ENCODE peak calls at places on chromosomes 13 and 19, in four cellular contexts. S is HEK293T, M is K562, V is HepG2. R is an unnamed sample.

GRCh38 chr19:32316034-32316433 is 29.4 kb upstream of the ZNF507 start:
- DNase-seq in V (no peak), S (no peak), M (no peak), R (no peak)

GRCh38 chr13:26230703-26231102 is 8.6 kb upstream of the RNF6 start:
- DNase-seq in V (no peak), M (no peak), S (no peak), R (no peak)

GRCh38 chr19:29098863-29099481 is 114.0 kb downstream of the UQCRFS1 start:
- DNase-seq in S (no peak), M (no peak), V (no peak), R (no peak)

GRCh38 chr19:15110418-15110815 is 3.2 kb downstream of the SYDE1 start:
- DNase-seq in S (no peak), V (no peak), M (no peak), R (no peak)

GRCh38 chr19:13888281-13888680 is 11.3 kb downstream of the NANOS3 start:
- DNase-seq in M (no peak), V (no peak), S (no peak), R (no peak)

GRCh38 chr13:24497742-24498141 is 14.8 kb downstream of the PARP4 start:
- DNase-seq in S (no peak), M (no peak), V (peak; percentile 10), R (no peak)

GRCh38 chr19:14502334-14503092 is 6.6 kb upstream of the GIPC1 start:
- DNase-seq in V (peak; percentile 70), S (no peak), M (no peak), R (no peak)

GRCh38 chr19:18089726-18090125 is 3.0 kb upstream of the IL12RB1 start:
- DNase-seq in S (no peak), V (no peak), M (no peak), R (no peak)

GRCh38 chr13:47455581-47455980 is 545.5 kb downstream of the SUCLA2 start:
- DNase-seq in S (no peak), M (no peak), V (no peak), R (no peak)

GRCh38 chr19:35044317-35045117 is 3.0 kb downstream of the HPN start:
- DNase-seq in S (peak; percentile 83), V (peak; percentile 28), M (peak; percentile 74), R (no peak)

GRCh38 chr13:59666504-59666903 is 497.2 kb downstream of the DIAPH3 start:
- DNase-seq in M (no peak), V (no peak), S (no peak), R (no peak)

GRCh38 chr19:18098891-18099622 is 1.5 kb downstream of the MAST3 start:
- DNase-seq in S (no peak), V (no peak), M (peak; percentile 72), R (peak; percentile 84)

GRCh38 chr13:97262058-97262457 is 39.9 kb downstream of the MBNL2 start:
- DNase-seq in M (no peak), S (no peak), V (no peak), R (no peak)

GRCh38 chr19:8145969-8146368 is 3.4 kb downstream of the FBN3 start:
- DNase-seq in V (no peak), M (peak; percentile 42), S (no peak), R (no peak)

GRCh38 chr19:18232540-18233223 is 6.4 kb upstream of the PDE4C start:
- DNase-seq in M (peak; percentile 79), S (peak; percentile 64), V (no peak), R (no peak)

GRCh38 chr19:8600064-8600463 is 10.5 kb downstream of the ADAMTS10 start:
- DNase-seq in V (no peak), S (no peak), M (no peak), R (no peak)

GRCh38 chr13:95641961-95642621 is 2.4 kb downstream of the DZIP1 start:
- DNase-seq in V (peak; percentile 44), M (no peak), S (no peak), R (no peak)

GRCh38 chr13:78881746-78882145 is 222.8 kb upstream of the OBI1 start:
- DNase-seq in S (peak; percentile 61), V (no peak), M (no peak), R (no peak)

GRCh38 chr19:45542234-45542668 is 35.0 kb downstream of the VASP start:
- DNase-seq in V (peak; percentile 63), M (no peak), S (no peak), R (no peak)

GRCh38 chr19:30131246-30131645 is 189.2 kb downstream of the URI1 start:
- DNase-seq in V (no peak), M (no peak), S (no peak), R (no peak)

GRCh38 chr19:19751846-19752245 is 18.9 kb upstream of the ZNF14 start:
- DNase-seq in M (no peak), V (no peak), S (no peak), R (no peak)

GRCh38 chr13:76522083-76522755 is 364.0 kb downstream of the KCTD12 start:
- DNase-seq in S (peak; percentile 39), V (no peak), M (no peak), R (no peak)

DNA sequence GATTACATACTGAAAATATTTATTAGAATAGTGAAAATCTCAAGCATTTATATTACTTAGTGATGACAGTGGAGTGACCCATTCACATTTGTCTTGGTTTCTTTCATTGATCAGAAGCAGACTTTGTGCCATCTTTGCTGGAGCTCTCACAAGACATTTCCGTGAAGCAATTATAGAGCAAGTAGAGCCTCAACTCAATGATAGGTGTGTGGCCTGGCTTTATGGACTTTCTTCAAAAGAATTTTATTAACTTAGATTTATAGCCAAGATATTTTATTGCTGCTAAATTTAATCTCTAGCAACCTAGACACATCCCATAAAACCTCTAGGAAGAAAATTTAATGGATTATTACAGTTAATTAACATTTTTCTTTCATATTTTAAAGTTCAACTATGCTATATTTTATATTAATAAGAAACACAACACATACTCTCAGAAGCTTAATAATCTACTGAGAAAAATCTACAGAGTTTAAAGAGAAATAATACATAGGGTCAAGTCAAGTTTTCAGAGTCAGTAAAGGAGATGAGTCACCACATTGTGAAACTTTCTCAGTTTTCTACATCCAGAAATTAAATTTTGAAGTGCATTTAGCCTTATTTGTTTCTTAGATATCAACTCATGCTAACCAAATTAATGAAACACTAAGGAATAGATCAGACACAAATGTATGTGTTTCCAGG is 160.5 kb downstream of the LACC1 start:
- DNase-seq in M (no peak), V (no peak), S (no peak), R (no peak)
- TF ChIP-seq TARDBP in M (no peak), V (no peak), S (no peak), R (no peak)

GRCh38 chr19:39407644-39408391 is 1.2 kb downstream of the ZFP36 start:
- DNase-seq in V (no peak), S (no peak), M (no peak), R (no peak)
- TF ChIP-seq TARDBP in V (no peak), S (no peak), M (no peak), R (no peak)

GRCh38 chr19:610071-610800 is 20.6 kb downstream of the HCN2 start:
- DNase-seq in M (no peak), V (no peak), S (no peak), R (no peak)

GRCh38 chr19:608155-609000 is 18.7 kb downstream of the HCN2 start:
- DNase-seq in S (no peak), M (no peak), V (no peak), R (no peak)

GRCh38 chr19:607301-608154 is 17.8 kb downstream of the HCN2 start:
- DNase-seq in V (no peak), M (no peak), S (no peak), R (no peak)

GRCh38 chr19:610801-611505 is 21.3 kb downstream of the HCN2 start:
- DNase-seq in M (peak; percentile 84), S (no peak), V (no peak), R (no peak)

GRCh38 chr19:609001-609340 is 19.3 kb downstream of the HCN2 start:
- DNase-seq in S (no peak), M (no peak), V (no peak), R (no peak)
- TF ChIP-seq TARDBP in S (no peak), M (no peak), V (no peak), R (no peak)

GRCh38 chr13:36840718-36841250 is 21.8 kb downstream of the RFXAP start:
- DNase-seq in S (no peak), V (no peak), M (no peak), R (no peak)

GRCh38 chr13:36839981-36840380 is 21.0 kb downstream of the RFXAP start:
- DNase-seq in M (no peak), V (no peak), S (no peak), R (no peak)

GRCh38 chr13:36839281-36839680 is 20.3 kb downstream of the RFXAP start:
- DNase-seq in V (no peak), S (no peak), M (no peak), R (no peak)

GRCh38 chr13:36837354-36838092 is 18.5 kb downstream of the RFXAP start:
- DNase-seq in V (no peak), M (no peak), S (no peak), R (no peak)

DNA sequence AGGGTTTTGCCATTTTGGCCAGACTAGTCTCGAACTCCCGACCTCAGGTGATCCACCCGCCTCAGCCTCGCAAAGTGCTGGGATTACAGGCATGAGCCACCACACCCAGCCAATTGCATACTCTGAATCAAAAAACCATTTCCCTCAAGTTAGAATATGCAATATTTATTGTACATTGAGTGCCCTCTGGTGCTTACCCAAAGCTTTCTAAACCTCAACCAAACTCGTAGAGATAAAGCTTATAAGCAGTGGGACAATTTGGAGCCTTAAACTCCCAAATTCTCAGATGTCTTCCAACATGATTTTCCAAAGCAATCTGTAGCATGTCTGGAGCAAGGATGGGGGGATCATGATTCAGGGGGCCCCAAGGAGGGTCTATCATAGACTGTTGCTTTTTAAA is 22.4 kb downstream of the RFXAP start:
- DNase-seq in M (no peak), V (no peak), S (no peak), R (no peak)
- TF ChIP-seq TARDBP in M (no peak), V (no peak), S (no peak), R (no peak)

DNA sequence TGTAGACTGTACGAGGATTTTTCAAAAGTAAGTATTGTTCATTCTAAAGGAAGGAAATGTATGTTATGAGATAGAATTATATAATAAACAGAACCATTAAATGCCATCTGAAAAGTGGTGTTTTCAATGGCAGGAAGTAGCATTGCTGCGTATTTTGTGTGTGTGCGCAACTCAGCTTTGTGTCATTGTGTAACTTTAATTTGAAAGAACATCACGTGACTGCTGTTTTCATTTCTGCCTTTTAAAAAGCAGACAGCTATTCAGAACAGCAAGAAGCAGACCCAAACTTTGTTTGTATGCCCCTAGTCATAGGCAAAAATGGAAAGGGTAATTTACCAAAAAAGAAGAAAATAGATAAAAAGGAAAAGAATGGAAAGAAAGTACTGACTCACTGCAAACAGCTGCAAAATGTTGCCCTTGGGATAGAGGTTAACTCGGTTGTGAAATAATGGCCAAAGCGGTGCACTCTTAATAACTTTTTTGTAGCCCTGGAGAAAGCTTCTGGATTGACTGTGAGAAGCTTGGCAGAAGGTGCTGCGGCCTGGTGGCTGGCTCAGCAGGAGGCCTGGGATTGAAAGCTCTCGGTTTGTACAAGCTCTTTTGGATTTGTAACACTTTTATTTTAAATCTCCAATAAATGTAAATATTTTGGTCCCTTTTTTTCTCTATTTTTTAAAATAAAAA is 97.3 kb downstream of the GGACT start:
- DNase-seq in V (no peak), S (no peak), M (no peak), R (no peak)
- TF ChIP-seq TARDBP in V (no peak), S (no peak), M (no peak), R (no peak)

GRCh38 chr19:47762615-47763308 is 15.7 kb upstream of the SELENOW start:
- DNase-seq in V (no peak), M (no peak), S (no peak), R (no peak)
- TF ChIP-seq TARDBP in V (no peak), M (no peak), S (no peak), R (no peak)

GRCh38 chr13:39536274-39536673 is 66.7 kb downstream of the LHFPL6 start:
- DNase-seq in S (no peak), V (no peak), M (no peak), R (no peak)
- TF ChIP-seq TARDBP in S (no peak), V (no peak), M (no peak), R (no peak)

R was measured in GM12878.